ENCODE peak calls at places on chromosomes 3 and 15, in nine cellular contexts. E, J, C, D, P, S, K, T and F are unnamed samples.

GRCh38 chr15:63860161-63860954 is 26.6 kb upstream of the HERC1 start:
- DNase-seq in E (peak; percentile 71), J (no peak), C (no peak), D (no peak), P (peak; percentile 26), S (peak; percentile 14), K (no peak), T (no peak), F (no peak)

GRCh38 chr15:58081446-58081845 is 15.9 kb upstream of the ALDH1A2 start:
- DNase-seq in E (no peak), J (no peak), C (no peak), D (no peak), P (no peak), S (no peak), K (no peak), T (peak; percentile 43), F (no peak)

GRCh38 chr15:40454904-40455391 is 14.2 kb downstream of the BAHD1 start:
- DNase-seq in E (no peak), J (no peak), C (no peak), D (no peak), P (no peak), S (no peak), K (no peak), T (no peak), F (no peak)

GRCh38 chr15:41917767-41918430 is 24.0 kb upstream of the SPTBN5 start:
- DNase-seq in E (no peak), J (no peak), C (no peak), D (peak; percentile 56), P (no peak), S (no peak), K (no peak), T (peak; percentile 47), F (no peak)

GRCh38 chr15:93146196-93146595 is 57.2 kb upstream of the RGMA start:
- DNase-seq in E (no peak), J (no peak), C (no peak), D (no peak), P (no peak), S (no peak), K (no peak), T (no peak), F (no peak)

GRCh38 chr3:105812194-105812586 is 56.6 kb downstream of the CBLB start:
- DNase-seq in E (no peak), J (no peak), C (no peak), D (no peak), P (no peak), S (no peak), K (no peak), T (peak; percentile 19), F (no peak)

GRCh38 chr3:31275038-31275562 is 257.6 kb upstream of the STT3B start:
- DNase-seq in E (no peak), J (no peak), C (no peak), D (no peak), P (no peak), S (no peak), K (no peak), T (peak; percentile 17), F (no peak)

GRCh38 chr3:95705786-95706418 is 1108.5 kb upstream of the EPHA6 start:
- DNase-seq in E (peak; percentile 4), J (no peak), C (no peak), D (no peak), P (no peak), S (no peak), K (no peak), T (no peak), F (no peak)

GRCh38 chr3:15794303-15794771 is 3.4 kb downstream of the ANKRD28 start:
- DNase-seq in E (no peak), J (no peak), C (no peak), D (no peak), P (no peak), S (no peak), K (no peak), T (peak; percentile 40), F (no peak)

GRCh38 chr3:54999159-54999558 is 71.3 kb upstream of the LRTM1 start:
- DNase-seq in E (no peak), J (no peak), C (peak; percentile 35), D (no peak), P (no peak), S (no peak), K (no peak), T (peak; percentile 80), F (no peak)

GRCh38 chr3:193563999-193564398 is 9.3 kb upstream of the ATP13A4 start:
- DNase-seq in E (no peak), J (peak; percentile 60), C (peak; percentile 21), D (peak; percentile 60), P (no peak), S (peak; percentile 50), K (no peak), T (no peak), F (peak; percentile 65)

GRCh38 chr15:60316961-60317360 is 80.8 kb downstream of the ANXA2 start:
- DNase-seq in E (no peak), J (no peak), C (no peak), D (no peak), P (no peak), S (no peak), K (no peak), T (no peak), F (no peak)

GRCh38 chr3:13498354-13499060 is 18.4 kb downstream of the HDAC11 start:
- DNase-seq in E (no peak), J (peak; percentile 41), C (no peak), D (peak; percentile 51), P (no peak), S (no peak), K (no peak), T (no peak), F (no peak)